ENCODE peak calls at places on chromosomes 1 and 21, in seven cellular contexts. N, J, B, E, L, H and P are unnamed samples.

GRCh38 chr21:44434936-44435635 is 20.2 kb upstream of the LRRC3 start:
- DNase-seq in N (no peak), J (no peak), B (peak), E (no peak), L (no peak), H (no peak), P (no peak)

GRCh38 chr1:238099871-238100270 is 209.1 kb upstream of the ZP4 start:
- DNase-seq in N (no peak), J (no peak), B (no peak), E (no peak), L (no peak), H (no peak), P (no peak)

GRCh38 chr1:68571499-68571898 is 74.6 kb upstream of the DEPDC1 start:
- DNase-seq in N (no peak), J (no peak), B (no peak), E (no peak), L (no peak), H (no peak), P (no peak)

GRCh38 chr1:41169066-41169798 is 72.9 kb downstream of the SCMH1 start:
- DNase-seq in N (no peak), J (no peak), B (no peak), E (no peak), L (no peak), H (no peak), P (no peak)

GRCh38 chr1:37471345-37472231 is 2.8 kb upstream of the ZC3H12A start:
- DNase-seq in N (no peak), J (peak), B (peak), E (no peak), L (peak), H (peak), P (peak)

GRCh38 chr1:178496410-178497135 is at the start of gene CLEC20A:
- DNase-seq in N (no peak), J (no peak), B (peak), E (no peak), L (no peak), H (no peak), P (no peak)

GRCh38 chr1:33149453-33150190 is 32.2 kb downstream of the TRIM62 start:
- DNase-seq in N (no peak), J (no peak), B (no peak), E (no peak), L (no peak), H (no peak), P (no peak)

GRCh38 chr21:26188422-26188821 is 17.9 kb upstream of the APP start:
- DNase-seq in N (no peak), J (no peak), B (no peak), E (no peak), L (no peak), H (no peak), P (no peak)